ENCODE peak calls at places on chromosomes 12 and 14, in ten cellular contexts. One of them, this sample, is unnamed.

GRCh38 chr12:52581481-52581880 is 7.8 kb upstream of the KRT74 start:
- DNase-seq in trophoblast cell: peak; percentile 4
- DNase-seq in HepG2: no peak
- DNase-seq in colonic mucosa: no peak
- DNase-seq in keratinocyte: peak; percentile 40
- DNase-seq in adipocyte: peak; percentile 15
- DNase-seq in PC-3: peak; percentile 56
- DNase-seq in H9: no peak
- DNase-seq in IMR-90: peak; percentile 10
- DNase-seq in mesenchymal stem cell: peak; percentile 23
- DNase-seq in this sample: no peak

GRCh38 chr14:49975286-49975685 is 82.4 kb downstream of the ARF6 start:
- DNase-seq in trophoblast cell: peak; percentile 81
- DNase-seq in HepG2: no peak
- DNase-seq in colonic mucosa: no peak
- DNase-seq in keratinocyte: no peak
- DNase-seq in adipocyte: peak; percentile 89
- DNase-seq in PC-3: peak; percentile 96
- DNase-seq in H9: no peak
- DNase-seq in IMR-90: peak; percentile 93
- DNase-seq in mesenchymal stem cell: peak; percentile 96
- DNase-seq in this sample: no peak

GRCh38 chr14:71139058-71139946 is 232.0 kb downstream of the PCNX1 start:
- DNase-seq in trophoblast cell: peak; percentile 63
- DNase-seq in HepG2: peak; percentile 31
- DNase-seq in colonic mucosa: peak; percentile 60
- DNase-seq in keratinocyte: no peak
- DNase-seq in adipocyte: peak; percentile 79
- DNase-seq in PC-3: peak; percentile 80
- DNase-seq in H9: peak; percentile 72
- DNase-seq in IMR-90: peak; percentile 48
- DNase-seq in mesenchymal stem cell: peak; percentile 54
- DNase-seq in this sample: peak; percentile 90

GRCh38 chr14:77520626-77521025 is 22.0 kb upstream of the ISM2 start:
- DNase-seq in trophoblast cell: peak; percentile 77
- DNase-seq in HepG2: no peak
- DNase-seq in colonic mucosa: no peak
- DNase-seq in keratinocyte: no peak
- DNase-seq in adipocyte: no peak
- DNase-seq in PC-3: no peak
- DNase-seq in H9: no peak
- DNase-seq in IMR-90: no peak
- DNase-seq in mesenchymal stem cell: no peak
- DNase-seq in this sample: peak; percentile 61

GRCh38 chr14:28745176-28745575 is 21.4 kb upstream of the FOXG1 start:
- DNase-seq in trophoblast cell: no peak
- DNase-seq in HepG2: no peak
- DNase-seq in colonic mucosa: no peak
- DNase-seq in keratinocyte: no peak
- DNase-seq in adipocyte: no peak
- DNase-seq in PC-3: no peak
- DNase-seq in H9: no peak
- DNase-seq in IMR-90: no peak
- DNase-seq in mesenchymal stem cell: no peak
- DNase-seq in this sample: no peak

GRCh38 chr12:6923003-6923732 is 4.6 kb upstream of the ATN1 start:
- DNase-seq in trophoblast cell: no peak
- DNase-seq in HepG2: no peak
- DNase-seq in colonic mucosa: no peak
- DNase-seq in keratinocyte: no peak
- DNase-seq in adipocyte: no peak
- DNase-seq in PC-3: no peak
- DNase-seq in H9: no peak
- DNase-seq in IMR-90: no peak
- DNase-seq in mesenchymal stem cell: no peak
- DNase-seq in this sample: peak; percentile 73

GRCh38 chr12:53145383-53145782 is 35.1 kb upstream of the ZNF740 start:
- DNase-seq in trophoblast cell: peak; percentile 63
- DNase-seq in HepG2: peak; percentile 84
- DNase-seq in colonic mucosa: no peak
- DNase-seq in keratinocyte: no peak
- DNase-seq in adipocyte: peak; percentile 11
- DNase-seq in PC-3: no peak
- DNase-seq in H9: no peak
- DNase-seq in IMR-90: peak; percentile 42
- DNase-seq in mesenchymal stem cell: peak; percentile 48
- DNase-seq in this sample: no peak

GRCh38 chr14:104652386-104652785 is 37.0 kb upstream of the INF2 start:
- DNase-seq in trophoblast cell: peak; percentile 36
- DNase-seq in HepG2: no peak
- DNase-seq in colonic mucosa: no peak
- DNase-seq in keratinocyte: no peak
- DNase-seq in adipocyte: no peak
- DNase-seq in PC-3: no peak
- DNase-seq in H9: no peak
- DNase-seq in IMR-90: no peak
- DNase-seq in mesenchymal stem cell: no peak
- DNase-seq in this sample: no peak

GRCh38 chr12:4700621-4701026 is 19.6 kb upstream of the GALNT8 start:
- DNase-seq in trophoblast cell: no peak
- DNase-seq in HepG2: no peak
- DNase-seq in colonic mucosa: no peak
- DNase-seq in keratinocyte: no peak
- DNase-seq in adipocyte: no peak
- DNase-seq in PC-3: no peak
- DNase-seq in H9: peak; percentile 55
- DNase-seq in IMR-90: peak; percentile 63
- DNase-seq in mesenchymal stem cell: no peak
- DNase-seq in this sample: no peak

GRCh38 chr12:13945641-13946040 is 35.8 kb downstream of the GRIN2B start:
- DNase-seq in trophoblast cell: no peak
- DNase-seq in HepG2: no peak
- DNase-seq in colonic mucosa: no peak
- DNase-seq in keratinocyte: no peak
- DNase-seq in adipocyte: no peak
- DNase-seq in PC-3: no peak
- DNase-seq in H9: no peak
- DNase-seq in IMR-90: no peak
- DNase-seq in mesenchymal stem cell: no peak
- DNase-seq in this sample: no peak

GRCh38 chr14:91146661-91147060 is 32.8 kb downstream of the DGLUCY start:
- DNase-seq in trophoblast cell: no peak
- DNase-seq in HepG2: no peak
- DNase-seq in colonic mucosa: no peak
- DNase-seq in keratinocyte: no peak
- DNase-seq in adipocyte: no peak
- DNase-seq in PC-3: no peak
- DNase-seq in H9: no peak
- DNase-seq in IMR-90: no peak
- DNase-seq in mesenchymal stem cell: no peak
- DNase-seq in this sample: no peak
- H3K4me1 ChIP-seq in trophoblast cell: no peaks in the 10 kb centered on the region
- H3K4me1 ChIP-seq in HepG2: peaks cover 21% of the 10 kb centered on the region
- H3K4me1 ChIP-seq in colonic mucosa: peaks cover 4% of the 10 kb centered on the region
- H3K4me1 ChIP-seq in keratinocyte: peaks cover 9% of the 10 kb centered on the region
- H3K4me1 ChIP-seq in adipocyte: peaks cover 11% of the 10 kb centered on the region
- H3K4me1 ChIP-seq in PC-3: peaks cover 12% of the 10 kb centered on the region
- H3K4me1 ChIP-seq in H9: no peaks in the 10 kb centered on the region
- H3K4me1 ChIP-seq in IMR-90: peaks cover 9% of the 10 kb centered on the region
- H3K4me1 ChIP-seq in mesenchymal stem cell: peaks cover 16% of the 10 kb centered on the region
- H3K4me1 ChIP-seq in this sample: peaks cover 11% of the 10 kb centered on the region

GRCh38 chr14:64937821-64938193 is 4.7 kb downstream of the GPX2 start:
- DNase-seq in trophoblast cell: peak; percentile 32
- DNase-seq in HepG2: peak; percentile 63
- DNase-seq in colonic mucosa: no peak
- DNase-seq in keratinocyte: no peak
- DNase-seq in adipocyte: peak; percentile 44
- DNase-seq in PC-3: peak; percentile 52
- DNase-seq in H9: no peak
- DNase-seq in IMR-90: peak; percentile 15
- DNase-seq in mesenchymal stem cell: peak; percentile 23
- DNase-seq in this sample: no peak

GRCh38 chr14:64937176-64937820 is 5.2 kb downstream of the GPX2 start:
- DNase-seq in trophoblast cell: no peak
- DNase-seq in HepG2: no peak
- DNase-seq in colonic mucosa: no peak
- DNase-seq in keratinocyte: no peak
- DNase-seq in adipocyte: no peak
- DNase-seq in PC-3: no peak
- DNase-seq in H9: no peak
- DNase-seq in IMR-90: peak; percentile 18
- DNase-seq in mesenchymal stem cell: no peak
- DNase-seq in this sample: no peak

GRCh38 chr14:64932231-64932630 is 10.3 kb downstream of the GPX2 start:
- DNase-seq in trophoblast cell: no peak
- DNase-seq in HepG2: peak; percentile 81
- DNase-seq in colonic mucosa: no peak
- DNase-seq in keratinocyte: no peak
- DNase-seq in adipocyte: no peak
- DNase-seq in PC-3: no peak
- DNase-seq in H9: no peak
- DNase-seq in IMR-90: no peak
- DNase-seq in mesenchymal stem cell: no peak
- DNase-seq in this sample: no peak

GRCh38 chr14:64934338-64934939 is 8.1 kb downstream of the GPX2 start:
- DNase-seq in trophoblast cell: no peak
- DNase-seq in HepG2: no peak
- DNase-seq in colonic mucosa: no peak
- DNase-seq in keratinocyte: no peak
- DNase-seq in adipocyte: no peak
- DNase-seq in PC-3: no peak
- DNase-seq in H9: no peak
- DNase-seq in IMR-90: no peak
- DNase-seq in mesenchymal stem cell: no peak
- DNase-seq in this sample: no peak

DNA sequence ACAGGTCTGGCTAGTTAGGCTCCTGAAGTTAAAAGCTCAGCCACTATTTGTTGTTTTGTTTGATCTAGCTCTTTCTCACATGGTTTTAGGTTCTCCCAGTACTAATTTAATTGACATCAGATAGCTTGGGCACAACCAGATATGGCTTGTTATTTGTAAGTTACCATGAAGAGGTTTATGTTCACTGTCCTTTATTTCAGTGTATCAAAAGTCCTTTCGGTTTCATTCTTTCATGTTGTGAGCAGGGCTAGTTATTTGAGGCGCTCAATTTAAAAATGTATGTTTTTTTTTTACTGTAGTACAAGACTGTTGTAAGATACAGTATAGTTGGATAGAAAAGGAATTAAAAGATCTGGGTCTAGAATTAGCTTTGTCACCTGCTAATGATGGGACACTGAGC is 7.0 kb downstream of the GPX2 start:
- DNase-seq in trophoblast cell: no peak
- DNase-seq in HepG2: no peak
- DNase-seq in colonic mucosa: no peak
- DNase-seq in keratinocyte: no peak
- DNase-seq in adipocyte: no peak
- DNase-seq in PC-3: no peak
- DNase-seq in H9: no peak
- DNase-seq in IMR-90: no peak
- DNase-seq in mesenchymal stem cell: no peak
- DNase-seq in this sample: no peak
- H3K9ac ChIP-seq in trophoblast cell: no peak overlapping the region
- H3K9ac ChIP-seq in HepG2: no peak overlapping the region
- H3K9ac ChIP-seq in colonic mucosa: no peak overlapping the region
- H3K9ac ChIP-seq in keratinocyte: no peak overlapping the region
- H3K9ac ChIP-seq in adipocyte: no peak overlapping the region
- H3K9ac ChIP-seq in PC-3: no peak overlapping the region
- H3K9ac ChIP-seq in H9: no peak overlapping the region
- H3K9ac ChIP-seq in IMR-90: no peak overlapping the region
- H3K9ac ChIP-seq in mesenchymal stem cell: no peak overlapping the region
- H3K9ac ChIP-seq in this sample: no peak overlapping the region

DNA sequence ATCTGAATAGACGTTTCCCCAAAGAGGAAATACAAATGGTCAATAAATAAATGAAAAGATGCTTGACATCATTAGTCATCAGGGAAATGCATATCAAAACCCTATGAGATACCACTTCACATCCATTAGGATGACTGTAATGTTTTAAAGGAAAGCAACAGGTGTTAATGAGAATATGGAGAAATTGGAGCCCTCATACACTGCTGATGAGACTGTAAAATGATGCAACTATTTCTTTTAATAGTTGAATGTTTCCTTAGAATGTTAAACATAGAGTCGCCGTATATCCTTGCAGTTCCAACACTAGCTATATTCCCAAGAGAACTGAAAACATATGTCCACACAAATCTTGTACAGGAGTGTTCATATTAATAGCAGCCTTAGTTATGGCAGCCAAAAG is 133.2 kb downstream of the SLC38A4 start:
- DNase-seq in trophoblast cell: no peak
- DNase-seq in HepG2: no peak
- DNase-seq in colonic mucosa: no peak
- DNase-seq in keratinocyte: no peak
- DNase-seq in adipocyte: no peak
- DNase-seq in PC-3: no peak
- DNase-seq in H9: no peak
- DNase-seq in IMR-90: no peak
- DNase-seq in mesenchymal stem cell: no peak
- DNase-seq in this sample: no peak
- H3K4me1 ChIP-seq in trophoblast cell: no peaks in the 10 kb centered on the region
- H3K4me1 ChIP-seq in HepG2: no peaks in the 10 kb centered on the region
- H3K4me1 ChIP-seq in colonic mucosa: no peaks in the 10 kb centered on the region
- H3K4me1 ChIP-seq in keratinocyte: no peaks in the 10 kb centered on the region
- H3K4me1 ChIP-seq in adipocyte: peaks cover 3% of the 10 kb centered on the region
- H3K4me1 ChIP-seq in PC-3: no peaks in the 10 kb centered on the region
- H3K4me1 ChIP-seq in H9: no peaks in the 10 kb centered on the region
- H3K4me1 ChIP-seq in IMR-90: no peaks in the 10 kb centered on the region
- H3K4me1 ChIP-seq in mesenchymal stem cell: no peaks in the 10 kb centered on the region
- H3K4me1 ChIP-seq in this sample: no peaks in the 10 kb centered on the region

GRCh38 chr14:70011708-70012107 is 132.5 kb downstream of the SMOC1 start:
- DNase-seq in trophoblast cell: no peak
- DNase-seq in HepG2: no peak
- DNase-seq in colonic mucosa: no peak
- DNase-seq in keratinocyte: no peak
- DNase-seq in adipocyte: no peak
- DNase-seq in PC-3: no peak
- DNase-seq in H9: no peak
- DNase-seq in IMR-90: no peak
- DNase-seq in mesenchymal stem cell: no peak
- DNase-seq in this sample: no peak

GRCh38 chr14:70009961-70010360 is 130.7 kb downstream of the SMOC1 start:
- DNase-seq in trophoblast cell: peak; percentile 5
- DNase-seq in HepG2: no peak
- DNase-seq in colonic mucosa: no peak
- DNase-seq in keratinocyte: no peak
- DNase-seq in adipocyte: no peak
- DNase-seq in PC-3: no peak
- DNase-seq in H9: no peak
- DNase-seq in IMR-90: no peak
- DNase-seq in mesenchymal stem cell: no peak
- DNase-seq in this sample: no peak

GRCh38 chr14:70013269-70013873 is 134.2 kb downstream of the SMOC1 start:
- DNase-seq in trophoblast cell: peak; percentile 59
- DNase-seq in HepG2: peak; percentile 41
- DNase-seq in colonic mucosa: peak; percentile 56
- DNase-seq in keratinocyte: no peak
- DNase-seq in adipocyte: no peak
- DNase-seq in PC-3: peak; percentile 49
- DNase-seq in H9: peak; percentile 74
- DNase-seq in IMR-90: peak; percentile 30
- DNase-seq in mesenchymal stem cell: no peak
- DNase-seq in this sample: peak; percentile 89

GRCh38 chr14:70008863-70009262 is 129.6 kb downstream of the SMOC1 start:
- DNase-seq in trophoblast cell: no peak
- DNase-seq in HepG2: no peak
- DNase-seq in colonic mucosa: no peak
- DNase-seq in keratinocyte: no peak
- DNase-seq in adipocyte: no peak
- DNase-seq in PC-3: no peak
- DNase-seq in H9: no peak
- DNase-seq in IMR-90: no peak
- DNase-seq in mesenchymal stem cell: no peak
- DNase-seq in this sample: no peak

GRCh38 chr14:70011098-70011497 is 131.9 kb downstream of the SMOC1 start:
- DNase-seq in trophoblast cell: no peak
- DNase-seq in HepG2: no peak
- DNase-seq in colonic mucosa: no peak
- DNase-seq in keratinocyte: no peak
- DNase-seq in adipocyte: no peak
- DNase-seq in PC-3: no peak
- DNase-seq in H9: no peak
- DNase-seq in IMR-90: no peak
- DNase-seq in mesenchymal stem cell: no peak
- DNase-seq in this sample: no peak
- H3K9ac ChIP-seq in trophoblast cell: no peak overlapping the region
- H3K9ac ChIP-seq in HepG2: no peak overlapping the region
- H3K9ac ChIP-seq in colonic mucosa: no peak overlapping the region
- H3K9ac ChIP-seq in keratinocyte: no peak overlapping the region
- H3K9ac ChIP-seq in adipocyte: no peak overlapping the region
- H3K9ac ChIP-seq in PC-3: no peak overlapping the region
- H3K9ac ChIP-seq in H9: no peak overlapping the region
- H3K9ac ChIP-seq in IMR-90: no peak overlapping the region
- H3K9ac ChIP-seq in mesenchymal stem cell: no peak overlapping the region
- H3K9ac ChIP-seq in this sample: no peak overlapping the region